ENCODE peak calls at places on chromosomes 13 and 19, in five cellular contexts. One of them, this sample, is unnamed.

GRCh38 chr19:10636304-10636972 is 11.1 kb downstream of the SLC44A2 start:
- DNase-seq in H1: no peak
- DNase-seq in neuronal stem cell: no peak
- DNase-seq in H9: peak; percentile 73
- DNase-seq in mesenchymal stem cell: no peak
- DNase-seq in this sample: no peak

GRCh38 chr13:19810996-19811881 is 28.5 kb upstream of the PSPC1 start:
- DNase-seq in H9: no peak
- DNase-seq in mesenchymal stem cell: no peak
- DNase-seq in H1: no peak
- DNase-seq in neuronal stem cell: no peak
- DNase-seq in this sample: peak; percentile 49

GRCh38 chr19:32197896-32198882 is 147.2 kb upstream of the ZNF507 start:
- DNase-seq in H9: no peak
- DNase-seq in neuronal stem cell: no peak
- DNase-seq in H1: no peak
- DNase-seq in mesenchymal stem cell: no peak
- DNase-seq in this sample: no peak

GRCh38 chr19:35995655-35995993 is 636 bp downstream of the SDHAF1 start:
- DNase-seq in H9: peak; percentile 77
- DNase-seq in H1: no peak
- DNase-seq in neuronal stem cell: no peak
- DNase-seq in mesenchymal stem cell: peak; percentile 46
- DNase-seq in this sample: peak; percentile 66

GRCh38 chr19:13002389-13002898 is 7.2 kb downstream of the NFIX start:
- DNase-seq in H1: no peak
- DNase-seq in H9: no peak
- DNase-seq in neuronal stem cell: no peak
- DNase-seq in mesenchymal stem cell: no peak
- DNase-seq in this sample: no peak

GRCh38 chr13:29937836-29938235 is 87.4 kb upstream of the UBL3 start:
- DNase-seq in mesenchymal stem cell: no peak
- DNase-seq in H1: no peak
- DNase-seq in H9: peak; percentile 48
- DNase-seq in neuronal stem cell: no peak
- DNase-seq in this sample: no peak

GRCh38 chr13:50990540-50991506 is 81.2 kb downstream of the RNASEH2B start:
- DNase-seq in mesenchymal stem cell: peak; percentile 80
- DNase-seq in H1: no peak
- DNase-seq in neuronal stem cell: peak; percentile 27
- DNase-seq in H9: peak; percentile 49
- DNase-seq in this sample: no peak

GRCh38 chr19:40420766-40421467 is 4.9 kb downstream of the SERTAD1 start:
- DNase-seq in mesenchymal stem cell: peak; percentile 94
- DNase-seq in neuronal stem cell: peak; percentile 88
- DNase-seq in H1: no peak
- DNase-seq in H9: peak; percentile 89
- DNase-seq in this sample: peak; percentile 97

GRCh38 chr13:79445968-79446645 is 34.8 kb upstream of the NDFIP2 start:
- DNase-seq in H1: no peak
- DNase-seq in mesenchymal stem cell: no peak
- DNase-seq in H9: peak; percentile 66
- DNase-seq in neuronal stem cell: no peak
- DNase-seq in this sample: no peak

GRCh38 chr13:23643828-23644419 is 73.7 kb downstream of the TNFRSF19 start:
- DNase-seq in mesenchymal stem cell: no peak
- DNase-seq in H1: no peak
- DNase-seq in H9: no peak
- DNase-seq in neuronal stem cell: no peak
- DNase-seq in this sample: no peak

GRCh38 chr13:39422845-39423565 is 180.0 kb downstream of the LHFPL6 start:
- DNase-seq in neuronal stem cell: no peak
- DNase-seq in mesenchymal stem cell: no peak
- DNase-seq in H9: no peak
- DNase-seq in H1: no peak
- DNase-seq in this sample: no peak

DNA sequence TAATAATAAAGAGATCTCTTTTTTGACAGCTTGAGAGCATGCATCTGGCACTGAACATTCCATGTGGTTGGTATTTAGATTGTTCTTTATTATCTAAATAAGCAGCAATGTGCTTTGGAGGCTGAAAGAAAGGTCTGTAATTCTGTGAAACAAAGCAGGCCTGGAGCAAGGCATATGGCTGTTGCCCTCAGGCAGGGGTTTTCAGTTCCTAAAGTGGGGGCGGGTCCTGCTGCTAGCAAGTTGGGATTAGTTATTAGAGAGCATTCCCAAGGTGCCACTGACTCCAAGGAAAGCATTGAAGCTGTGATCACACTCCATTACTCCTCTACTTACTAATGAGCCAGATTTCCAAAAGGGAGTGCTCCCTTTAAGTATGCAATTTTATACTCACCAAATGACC is 432.2 kb downstream of the OLFM4 start:
- DNase-seq in neuronal stem cell: no peak
- DNase-seq in mesenchymal stem cell: no peak
- DNase-seq in H9: no peak
- DNase-seq in H1: peak; percentile 5
- DNase-seq in this sample: no peak
- H2BK12ac ChIP-seq in neuronal stem cell: no peak overlapping the region
- H2BK12ac ChIP-seq in mesenchymal stem cell: no peak overlapping the region
- H2BK12ac ChIP-seq in H9: no peak overlapping the region
- H2BK12ac ChIP-seq in H1: no peak overlapping the region
- H2BK12ac ChIP-seq in this sample: no peak overlapping the region

GRCh38 chr19:46953955-46954501 is 65.6 kb upstream of the NPAS1 start:
- DNase-seq in neuronal stem cell: no peak
- DNase-seq in mesenchymal stem cell: no peak
- DNase-seq in H9: no peak
- DNase-seq in H1: no peak
- DNase-seq in this sample: no peak

GRCh38 chr19:46955813-46956371 is 63.7 kb upstream of the NPAS1 start:
- DNase-seq in H1: no peak
- DNase-seq in neuronal stem cell: no peak
- DNase-seq in H9: no peak
- DNase-seq in mesenchymal stem cell: no peak
- DNase-seq in this sample: no peak

GRCh38 chr19:46954502-46955004 is 65.1 kb upstream of the NPAS1 start:
- DNase-seq in H1: no peak
- DNase-seq in mesenchymal stem cell: no peak
- DNase-seq in H9: no peak
- DNase-seq in neuronal stem cell: no peak
- DNase-seq in this sample: no peak

GRCh38 chr19:46952874-46953273 is 66.8 kb upstream of the NPAS1 start:
- DNase-seq in H1: no peak
- DNase-seq in mesenchymal stem cell: no peak
- DNase-seq in neuronal stem cell: no peak
- DNase-seq in H9: no peak
- DNase-seq in this sample: no peak

GRCh38 chr19:46955114-46955812 is 64.4 kb upstream of the NPAS1 start:
- DNase-seq in mesenchymal stem cell: peak; percentile 63
- DNase-seq in neuronal stem cell: no peak
- DNase-seq in H9: no peak
- DNase-seq in H1: no peak
- DNase-seq in this sample: no peak
- H3K9ac ChIP-seq in mesenchymal stem cell: peak overlapping the region; percentile 30
- H3K9ac ChIP-seq in neuronal stem cell: no peak overlapping the region
- H3K9ac ChIP-seq in H9: no peak overlapping the region
- H3K9ac ChIP-seq in H1: no peak overlapping the region
- H3K9ac ChIP-seq in this sample: no peak overlapping the region

DNA sequence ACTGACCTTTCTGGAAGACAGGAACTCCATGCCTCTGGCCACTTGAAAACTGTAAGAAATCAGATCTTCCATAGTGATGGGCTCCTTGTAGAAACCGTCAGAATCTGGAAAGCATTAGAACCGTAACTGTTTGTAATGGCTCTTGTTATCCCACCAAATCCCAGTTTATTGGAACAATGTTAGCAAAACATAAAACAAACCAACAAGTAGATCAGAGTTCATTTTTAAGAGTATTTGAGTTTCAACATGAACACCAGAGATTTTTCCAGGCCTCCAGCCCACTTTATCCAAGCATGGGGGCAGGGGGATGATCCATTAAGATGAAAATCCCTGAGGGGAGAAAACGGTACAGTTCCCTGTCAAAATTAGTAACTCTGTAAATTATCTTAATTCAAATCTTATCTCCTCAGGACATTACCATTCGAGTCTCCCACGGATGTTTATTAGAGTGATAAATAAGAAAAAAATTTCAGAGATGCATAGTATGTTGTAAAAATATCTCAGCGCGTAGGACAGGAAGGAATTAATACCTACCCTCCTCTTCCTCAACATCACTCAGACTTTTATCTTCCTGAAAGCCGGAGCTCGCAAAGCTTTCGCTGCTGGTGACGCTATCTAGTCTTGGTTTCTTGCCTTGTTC is 172.6 kb downstream of the FLT1 start:
- DNase-seq in neuronal stem cell: no peak
- DNase-seq in H1: no peak
- DNase-seq in mesenchymal stem cell: peak; percentile 57
- DNase-seq in H9: no peak
- DNase-seq in this sample: peak; percentile 77
- H2BK120ac ChIP-seq in neuronal stem cell: no peak overlapping the region
- H2BK120ac ChIP-seq in H1: no peak overlapping the region
- H2BK120ac ChIP-seq in mesenchymal stem cell: no peak overlapping the region
- H2BK120ac ChIP-seq in H9: no peak overlapping the region
- H2BK120ac ChIP-seq in this sample: no peak overlapping the region

GRCh38 chr13:48920730-48921129 is 55.0 kb upstream of the FNDC3A start:
- DNase-seq in H9: no peak
- DNase-seq in H1: no peak
- DNase-seq in mesenchymal stem cell: no peak
- DNase-seq in neuronal stem cell: no peak
- DNase-seq in this sample: no peak
- H2BK12ac ChIP-seq in H9: no peak overlapping the region
- H2BK12ac ChIP-seq in H1: no peak overlapping the region
- H2BK12ac ChIP-seq in mesenchymal stem cell: no peak overlapping the region
- H2BK12ac ChIP-seq in neuronal stem cell: no peak overlapping the region
- H2BK12ac ChIP-seq in this sample: no peak overlapping the region

GRCh38 chr19:47418595-47419036 is 711 bp downstream of the MEIS3 start:
- DNase-seq in mesenchymal stem cell: no peak
- DNase-seq in H1: no peak
- DNase-seq in H9: no peak
- DNase-seq in neuronal stem cell: no peak
- DNase-seq in this sample: no peak
- H3K9ac ChIP-seq in mesenchymal stem cell: peak overlapping the region; percentile 75
- H3K9ac ChIP-seq in H1: no peak overlapping the region
- H3K9ac ChIP-seq in H9: no peak overlapping the region
- H3K9ac ChIP-seq in neuronal stem cell: peak overlapping the region; percentile 86
- H3K9ac ChIP-seq in this sample: no peak overlapping the region

GRCh38 chr19:44729516-44730033 is 18.9 kb upstream of the BCL3 start:
- DNase-seq in H1: no peak
- DNase-seq in neuronal stem cell: no peak
- DNase-seq in H9: no peak
- DNase-seq in mesenchymal stem cell: no peak
- DNase-seq in this sample: no peak
- H2BK120ac ChIP-seq in H1: no peak overlapping the region
- H2BK120ac ChIP-seq in neuronal stem cell: no peak overlapping the region
- H2BK120ac ChIP-seq in H9: no peak overlapping the region
- H2BK120ac ChIP-seq in mesenchymal stem cell: no peak overlapping the region
- H2BK120ac ChIP-seq in this sample: no peak overlapping the region

GRCh38 chr19:19946226-19946625 is 45.5 kb downstream of the ZNF93 start:
- DNase-seq in mesenchymal stem cell: no peak
- DNase-seq in H1: no peak
- DNase-seq in H9: no peak
- DNase-seq in neuronal stem cell: no peak
- DNase-seq in this sample: no peak
- H2BK12ac ChIP-seq in mesenchymal stem cell: no peak overlapping the region
- H2BK12ac ChIP-seq in H1: no peak overlapping the region
- H2BK12ac ChIP-seq in H9: no peak overlapping the region
- H2BK12ac ChIP-seq in neuronal stem cell: no peak overlapping the region
- H2BK12ac ChIP-seq in this sample: no peak overlapping the region

GRCh38 chr19:3457531-3458228 is 22.6 kb downstream of the SMIM24 start:
- DNase-seq in H1: no peak
- DNase-seq in mesenchymal stem cell: peak; percentile 69
- DNase-seq in H9: no peak
- DNase-seq in neuronal stem cell: no peak
- DNase-seq in this sample: no peak
- H3K9ac ChIP-seq in H1: no peak overlapping the region
- H3K9ac ChIP-seq in mesenchymal stem cell: peak overlapping the region; percentile 66
- H3K9ac ChIP-seq in H9: no peak overlapping the region
- H3K9ac ChIP-seq in neuronal stem cell: no peak overlapping the region
- H3K9ac ChIP-seq in this sample: no peak overlapping the region

This sample was measured in trophoblast cell.